ENCODE peak calls at places on chromosomes 3 and 15, in five cellular contexts. N is mucosa of descending colon, G is lung, T is fibroblast of the aortic adventitia, Y is foreskin fibroblast. X is an unnamed sample.
A peak's percentile ranks its signal among the peaks of the same experiment; 100 is the strongest.

GRCh38 chr3:106844638-106845037 is 532.6 kb upstream of the CCDC54 start:
- DNase-seq in Y (no peak), N (no peak), G (no peak), T (no peak), X (no peak)

GRCh38 chr3:41881233-41881821 is 80.6 kb downstream of the ULK4 start:
- DNase-seq in T (peak; percentile 66), Y (peak; percentile 16), N (peak; percentile 62), G (no peak), X (no peak)

GRCh38 chr3:69553888-69554287 is 168.0 kb upstream of the FRMD4B start:
- DNase-seq in N (no peak), Y (no peak), T (no peak), G (no peak), X (no peak)

GRCh38 chr3:185537369-185537970 is 14.9 kb downstream of the LIPH start:
- DNase-seq in N (peak; percentile 77), G (peak; percentile 75), Y (peak; percentile 69), T (peak; percentile 77), X (peak; percentile 37)

GRCh38 chr3:78908236-78908635 is 859.6 kb downstream of the ROBO1 start:
- DNase-seq in G (no peak), T (no peak), Y (no peak), N (no peak), X (peak; percentile 68)

GRCh38 chr15:71011503-71012155 is 103.6 kb upstream of the THSD4 start:
- DNase-seq in Y (peak; percentile 58), G (no peak), N (peak; percentile 57), T (peak; percentile 86), X (no peak)

GRCh38 chr15:101489236-101489632 is 273 bp downstream of the PCSK6 start:
- DNase-seq in G (no peak), N (peak; percentile 69), Y (no peak), T (no peak), X (no peak)

GRCh38 chr3:160956785-160957184 is 148.4 kb downstream of the B3GALNT1 start:
- DNase-seq in T (peak; percentile 55), G (no peak), Y (peak; percentile 12), N (no peak), X (no peak)

GRCh38 chr3:133958071-133958806 is 62.6 kb upstream of the RAB6B start:
- DNase-seq in N (no peak), T (no peak), Y (no peak), G (no peak), X (no peak)

GRCh38 chr3:127589600-127590281 is 792 bp downstream of the TPRA1 start:
- DNase-seq in N (peak; percentile 30), T (no peak), Y (no peak), G (no peak), X (no peak)

GRCh38 chr3:172524611-172525010 is 1.4 kb upstream of the TNFSF10 start:
- DNase-seq in Y (peak; percentile 9), G (no peak), T (peak; percentile 63), N (no peak), X (no peak)

GRCh38 chr15:60682115-60682514 is 203.2 kb upstream of the ICE2 start:
- DNase-seq in G (no peak), N (no peak), T (peak; percentile 21), Y (peak; percentile 51), X (no peak)

GRCh38 chr3:118802325-118803095 is 232.1 kb downstream of the IGSF11 start:
- DNase-seq in N (no peak), T (no peak), G (no peak), Y (no peak), X (no peak)

GRCh38 chr15:62059108-62059817 is 984 bp downstream of the VPS13C start:
- DNase-seq in Y (no peak), G (no peak), N (no peak), T (peak; percentile 16), X (no peak)

GRCh38 chr3:138945646-138946553 is 1.0 kb downstream of the FOXL2 start:
- DNase-seq in N (peak; percentile 49), T (peak; percentile 30), Y (peak; percentile 39), G (no peak), X (no peak)

GRCh38 chr15:43795197-43795596 is 3.1 kb downstream of the SERF2 start:
- DNase-seq in G (no peak), N (no peak), Y (no peak), T (no peak), X (no peak)

GRCh38 chr3:14234197-14235002 is 55.8 kb downstream of the LSM3 start:
- DNase-seq in Y (no peak), N (peak; percentile 82), G (peak; percentile 82), T (peak; percentile 83), X (no peak)

GRCh38 chr3:32129832-32130231 is 23.4 kb downstream of the GPD1L start:
- DNase-seq in T (no peak), G (no peak), Y (no peak), N (no peak), X (no peak)

GRCh38 chr15:59570364-59570763 is 41.2 kb upstream of the GCNT3 start:
- DNase-seq in T (no peak), G (no peak), N (peak; percentile 77), Y (no peak), X (no peak)

GRCh38 chr3:179929091-179929529 is 107.6 kb downstream of the PEX5L start:
- DNase-seq in N (peak; percentile 51), T (peak; percentile 86), G (peak; percentile 37), Y (peak; percentile 3), X (peak; percentile 83)

GRCh38 chr3:134536760-134537159 is 50.9 kb downstream of the CEP63 start:
- DNase-seq in G (no peak), T (no peak), Y (no peak), N (no peak), X (no peak)

GRCh38 chr3:134373278-134373941 is 837 bp downstream of the AMOTL2 start:
- DNase-seq in Y (peak; percentile 91), T (peak; percentile 96), G (peak; percentile 87), N (peak; percentile 79), X (peak; percentile 75)

GRCh38 chr3:140442621-140443020 is 235.2 kb upstream of the TRIM42 start:
- DNase-seq in Y (no peak), N (no peak), T (no peak), G (no peak), X (no peak)

GRCh38 chr3:13346481-13347389 is 73.4 kb downstream of the NUP210 start:
- DNase-seq in G (no peak), N (peak; percentile 26), Y (no peak), T (no peak), X (peak; percentile 32)

GRCh38 chr15:83570756-83571155 is 83.2 kb upstream of the ADAMTSL3 start:
- DNase-seq in N (no peak), Y (no peak), T (no peak), G (no peak), X (no peak)

GRCh38 chr3:4824948-4825325 is 154.3 kb upstream of the BHLHE40 start:
- DNase-seq in G (no peak), T (peak; percentile 68), N (no peak), Y (peak; percentile 22), X (peak; percentile 92)

GRCh38 chr3:58383904-58384303 is 49.7 kb downstream of the PDHB start:
- DNase-seq in N (no peak), Y (peak; percentile 94), G (peak; percentile 29), T (peak; percentile 99), X (peak; percentile 99)

GRCh38 chr3:61425356-61425755 is 136.0 kb upstream of the PTPRG start:
- DNase-seq in Y (no peak), T (no peak), N (no peak), G (no peak), X (no peak)

GRCh38 chr15:93170320-93170719 is 81.3 kb upstream of the RGMA start:
- DNase-seq in Y (no peak), N (no peak), G (no peak), T (no peak), X (no peak)

GRCh38 chr3:37181766-37182165 is 7.4 kb upstream of the LRRFIP2 start:
- DNase-seq in T (peak; percentile 49), G (no peak), Y (no peak), N (no peak), X (no peak)

DNA sequence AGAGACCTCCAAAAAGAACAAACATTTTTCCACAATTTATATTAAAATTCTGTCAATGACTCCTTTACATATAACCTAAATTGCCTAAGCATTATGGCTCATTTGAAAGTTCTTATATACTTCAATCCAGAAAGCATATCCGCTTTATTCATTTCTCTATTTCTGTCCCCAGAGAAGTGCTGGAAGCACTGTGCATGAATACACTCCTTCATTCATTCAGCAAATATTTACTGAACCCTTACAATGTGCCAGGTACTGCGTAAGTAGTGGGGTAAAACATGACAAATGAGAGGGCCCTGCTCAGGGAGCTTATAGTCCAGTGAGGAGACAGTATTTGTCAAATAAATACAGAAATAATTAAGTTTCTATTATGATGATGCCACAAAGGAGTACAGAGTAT is 3.3 kb downstream of the PDCD10 start:
- DNase-seq in Y (no peak), T (no peak), G (no peak), N (no peak), X (no peak)
- H3K4me3 ChIP-seq in Y (no peak overlapping the region), T (no peak overlapping the region), G (no peak overlapping the region), N (no peak overlapping the region), X (no peak overlapping the region)

GRCh38 chr3:141729240-141729639 is 8.9 kb upstream of the RNF7 start:
- DNase-seq in Y (no peak), G (no peak), N (peak; percentile 16), T (no peak), X (no peak)
- TF ChIP-seq CTCF in Y (no peak), G (no peak), N (no peak), T (no peak), X (no peak)

GRCh38 chr15:38401101-38401500 is 52.8 kb upstream of the FAM98B start:
- DNase-seq in T (peak; percentile 45), Y (no peak), G (no peak), N (no peak), X (no peak)
- H3K4me3 ChIP-seq in T (no peak overlapping the region), Y (no peak overlapping the region), G (no peak overlapping the region), N (no peak overlapping the region), X (no peak overlapping the region)

GRCh38 chr3:111857474-111857873 is 1.6 kb upstream of the PHLDB2 start:
- DNase-seq in Y (no peak), N (no peak), T (no peak), G (no peak), X (no peak)

GRCh38 chr3:111859974-111860859 is 1.2 kb downstream of the PHLDB2 start:
- DNase-seq in Y (peak; percentile 84), N (peak; percentile 69), G (peak; percentile 79), T (peak; percentile 92), X (peak; percentile 76)

GRCh38 chr3:111858641-111859040 is 424 bp upstream of the PHLDB2 start:
- DNase-seq in Y (no peak), G (no peak), T (no peak), N (no peak), X (no peak)

GRCh38 chr3:111861396-111861795 is 2.3 kb downstream of the PHLDB2 start:
- DNase-seq in G (no peak), T (peak; percentile 50), Y (no peak), N (no peak), X (no peak)

DNA sequence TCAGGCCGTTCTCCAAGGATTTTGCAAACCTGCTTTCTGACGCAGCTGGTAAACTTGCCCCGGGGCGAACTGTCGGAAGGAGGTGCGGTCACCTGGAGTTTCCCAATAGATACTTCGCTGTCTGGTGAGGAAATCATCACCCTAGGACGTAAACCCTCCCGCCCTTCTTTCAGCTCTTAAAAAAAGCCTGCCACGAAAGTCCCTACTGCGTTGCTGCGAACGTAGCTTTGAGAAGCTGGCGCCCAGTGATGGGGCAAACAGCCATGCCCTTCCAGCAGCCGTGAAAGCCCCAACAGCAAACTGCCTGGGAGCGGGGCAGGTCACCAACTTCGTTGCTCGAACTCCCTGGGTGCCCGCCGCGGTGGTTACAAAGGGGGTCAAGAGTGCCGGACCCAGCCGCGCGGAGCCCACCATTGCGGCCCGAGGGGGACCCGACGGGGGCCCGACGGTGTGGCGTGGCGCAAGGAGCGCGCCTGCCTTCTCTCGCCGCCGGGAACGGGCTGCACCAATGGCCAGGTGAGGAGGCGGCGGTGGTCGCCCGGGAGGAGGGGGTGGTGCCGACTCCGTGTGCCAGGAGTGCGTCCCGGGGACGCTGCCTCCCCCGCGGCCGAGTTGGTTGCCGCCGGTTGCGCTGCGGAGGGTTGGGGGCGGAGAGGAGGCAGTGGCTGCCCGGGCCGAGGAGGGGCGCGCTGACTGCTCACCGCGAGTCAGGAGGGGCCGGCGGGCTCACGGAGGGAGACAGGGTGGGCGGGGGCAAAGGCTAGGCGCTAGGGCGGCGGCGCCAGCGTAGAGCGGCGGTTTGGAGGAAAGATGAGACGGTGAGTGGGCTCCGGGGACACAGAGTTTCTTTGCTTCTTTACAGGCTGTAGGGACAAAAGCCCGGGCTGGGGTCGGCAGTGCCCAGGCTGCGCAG is at the start of gene PHLDB2:
- DNase-seq in G (peak; percentile 44), N (peak; percentile 46), T (peak; percentile 79), Y (peak; percentile 74), X (peak; percentile 48)
- TF ChIP-seq CTCF in G (peak; percentile 3), N (no peak), T (peak; percentile 15), Y (no peak), X (peak; percentile 22)